ENCODE peak calls at places on chromosomes 5 and 9, in nine cellular contexts. One of them, this sample, is unnamed.

GRCh38 chr9:23543420-23543819 is 282.6 kb downstream of the ELAVL2 start:
- DNase-seq in germinal center: no peak
- DNase-seq in stimulated activated CD8-positive, alpha-beta memory T cell treated with anti-CD3 and anti-CD28 coated beads, Interleukin-15, amount 100 ng/mL, for 1 hour: no peak
- DNase-seq in left lobe of liver: no peak
- DNase-seq in foreskin fibroblast: no peak
- DNase-seq in PC-9: no peak
- DNase-seq in glutamatergic neuron: no peak
- DNase-seq in left ventricle myocardium inferior: no peak
- DNase-seq in lung: no peak
- DNase-seq in this sample: no peak

GRCh38 chr5:97986069-97986468 is 787.4 kb upstream of the RGMB start:
- DNase-seq in germinal center: no peak
- DNase-seq in stimulated activated CD8-positive, alpha-beta memory T cell treated with anti-CD3 and anti-CD28 coated beads, Interleukin-15, amount 100 ng/mL, for 1 hour: no peak
- DNase-seq in left lobe of liver: no peak
- DNase-seq in foreskin fibroblast: peak
- DNase-seq in PC-9: no peak
- DNase-seq in glutamatergic neuron: no peak
- DNase-seq in left ventricle myocardium inferior: no peak
- DNase-seq in lung: no peak
- DNase-seq in this sample: no peak

GRCh38 chr9:38643456-38644173 is 23.2 kb upstream of the ANKRD18A start:
- DNase-seq in germinal center: no peak
- DNase-seq in stimulated activated CD8-positive, alpha-beta memory T cell treated with anti-CD3 and anti-CD28 coated beads, Interleukin-15, amount 100 ng/mL, for 1 hour: no peak
- DNase-seq in left lobe of liver: no peak
- DNase-seq in foreskin fibroblast: no peak
- DNase-seq in PC-9: no peak
- DNase-seq in glutamatergic neuron: no peak
- DNase-seq in left ventricle myocardium inferior: no peak
- DNase-seq in lung: no peak
- DNase-seq in this sample: no peak

GRCh38 chr5:86679529-86679928 is 61.8 kb downstream of the COX7C start:
- DNase-seq in germinal center: peak
- DNase-seq in stimulated activated CD8-positive, alpha-beta memory T cell treated with anti-CD3 and anti-CD28 coated beads, Interleukin-15, amount 100 ng/mL, for 1 hour: no peak
- DNase-seq in left lobe of liver: no peak
- DNase-seq in foreskin fibroblast: peak
- DNase-seq in PC-9: peak
- DNase-seq in glutamatergic neuron: no peak
- DNase-seq in left ventricle myocardium inferior: no peak
- DNase-seq in lung: peak
- DNase-seq in this sample: no peak

GRCh38 chr5:82327961-82328360 is 49.8 kb upstream of the RPS23 start:
- DNase-seq in germinal center: no peak
- DNase-seq in stimulated activated CD8-positive, alpha-beta memory T cell treated with anti-CD3 and anti-CD28 coated beads, Interleukin-15, amount 100 ng/mL, for 1 hour: no peak
- DNase-seq in left lobe of liver: no peak
- DNase-seq in foreskin fibroblast: no peak
- DNase-seq in PC-9: no peak
- DNase-seq in glutamatergic neuron: no peak
- DNase-seq in left ventricle myocardium inferior: no peak
- DNase-seq in lung: no peak
- DNase-seq in this sample: no peak

GRCh38 chr9:136133191-136133958 is 14.7 kb upstream of the TMEM250 start:
- DNase-seq in germinal center: peak
- DNase-seq in stimulated activated CD8-positive, alpha-beta memory T cell treated with anti-CD3 and anti-CD28 coated beads, Interleukin-15, amount 100 ng/mL, for 1 hour: no peak
- DNase-seq in left lobe of liver: no peak
- DNase-seq in foreskin fibroblast: no peak
- DNase-seq in PC-9: no peak
- DNase-seq in glutamatergic neuron: peak
- DNase-seq in left ventricle myocardium inferior: no peak
- DNase-seq in lung: no peak
- DNase-seq in this sample: peak

GRCh38 chr9:81871695-81872094 is 56.5 kb upstream of the SPATA31D4 start:
- DNase-seq in germinal center: no peak
- DNase-seq in stimulated activated CD8-positive, alpha-beta memory T cell treated with anti-CD3 and anti-CD28 coated beads, Interleukin-15, amount 100 ng/mL, for 1 hour: no peak
- DNase-seq in left lobe of liver: no peak
- DNase-seq in foreskin fibroblast: peak
- DNase-seq in PC-9: no peak
- DNase-seq in glutamatergic neuron: no peak
- DNase-seq in left ventricle myocardium inferior: no peak
- DNase-seq in lung: no peak
- DNase-seq in this sample: no peak

GRCh38 chr5:180807654-180808414 is 5.2 kb upstream of the MGAT1 start:
- DNase-seq in germinal center: no peak
- DNase-seq in stimulated activated CD8-positive, alpha-beta memory T cell treated with anti-CD3 and anti-CD28 coated beads, Interleukin-15, amount 100 ng/mL, for 1 hour: no peak
- DNase-seq in left lobe of liver: peak
- DNase-seq in foreskin fibroblast: no peak
- DNase-seq in PC-9: no peak
- DNase-seq in glutamatergic neuron: no peak
- DNase-seq in left ventricle myocardium inferior: no peak
- DNase-seq in lung: no peak
- DNase-seq in this sample: no peak

GRCh38 chr5:1917830-1918487 is 35.2 kb upstream of the IRX4 start:
- DNase-seq in germinal center: no peak
- DNase-seq in stimulated activated CD8-positive, alpha-beta memory T cell treated with anti-CD3 and anti-CD28 coated beads, Interleukin-15, amount 100 ng/mL, for 1 hour: no peak
- DNase-seq in left lobe of liver: no peak
- DNase-seq in foreskin fibroblast: no peak
- DNase-seq in PC-9: no peak
- DNase-seq in glutamatergic neuron: no peak
- DNase-seq in left ventricle myocardium inferior: no peak
- DNase-seq in lung: no peak
- DNase-seq in this sample: no peak